ENCODE peak calls at places on chromosomes 3 and 15, in five cellular contexts. U is uterus, A is body of pancreas, W is dermis blood vessel endothelial cell, I is progenitor cell of endocrine pancreas. X is an unnamed sample.

GRCh38 chr15:71096676-71097075 is 18.6 kb upstream of the THSD4 start:
- DNase-seq in U (no peak), A (no peak), W (peak; percentile 60), I (no peak), X (no peak)

GRCh38 chr3:127216415-127217261 is 23.7 kb downstream of the PRR23E start:
- DNase-seq in U (no peak), A (no peak), W (no peak), I (no peak), X (no peak)

GRCh38 chr3:74344865-74345264 is 269.6 kb downstream of the CNTN3 start:
- DNase-seq in U (no peak), A (no peak), W (no peak), I (no peak), X (no peak)

GRCh38 chr3:31377045-31377642 is 155.6 kb upstream of the STT3B start:
- DNase-seq in U (no peak), A (no peak), W (peak; percentile 71), I (no peak), X (no peak)

GRCh38 chr3:163946785-163947184 is 1131.5 kb downstream of the SI start:
- DNase-seq in U (no peak), A (no peak), W (no peak), I (no peak), X (no peak)

GRCh38 chr3:45124379-45124778 is 21.8 kb downstream of the CDCP1 start:
- DNase-seq in U (peak; percentile 48), A (no peak), W (peak; percentile 50), I (no peak), X (no peak)

GRCh38 chr15:78374436-78375393 is 34.6 kb downstream of the CRABP1 start:
- DNase-seq in U (no peak), A (no peak), W (no peak), I (no peak), X (peak; percentile 54)

GRCh38 chr15:40960926-40961325 is 7.7 kb downstream of the CHAC1 start:
- DNase-seq in U (no peak), A (no peak), W (no peak), I (no peak), X (no peak)

GRCh38 chr3:187186801-187187421 is 10.4 kb upstream of the RTP1 start:
- DNase-seq in U (peak; percentile 66), A (no peak), W (no peak), I (no peak), X (peak; percentile 90)

GRCh38 chr15:91268510-91268909 is 168.5 kb downstream of the SV2B start:
- DNase-seq in U (no peak), A (no peak), W (peak; percentile 13), I (no peak), X (no peak)

GRCh38 chr3:58260733-58261132 is 23.1 kb downstream of the ABHD6 start:
- DNase-seq in U (no peak), A (no peak), W (no peak), I (no peak), X (no peak)

GRCh38 chr3:133377396-133377795 is 22.5 kb upstream of the BFSP2 start:
- DNase-seq in U (no peak), A (no peak), W (peak; percentile 74), I (no peak), X (no peak)

GRCh38 chr3:9064853-9065252 is 101.6 kb upstream of the RAD18 start:
- DNase-seq in U (no peak), A (no peak), W (peak; percentile 80), I (no peak), X (no peak)

GRCh38 chr3:57006949-57007419 is 53.5 kb upstream of the SPATA12 start:
- DNase-seq in U (peak; percentile 46), A (no peak), W (no peak), I (no peak), X (peak; percentile 57)

GRCh38 chr3:140568842-140569520 is 108.9 kb upstream of the TRIM42 start:
- DNase-seq in U (no peak), A (peak; percentile 49), W (no peak), I (no peak), X (no peak)

GRCh38 chr3:61668317-61668864 is 107.0 kb downstream of the PTPRG start:
- DNase-seq in U (no peak), A (no peak), W (no peak), I (no peak), X (no peak)

GRCh38 chr3:12716605-12717121 is 42.4 kb downstream of the TMEM40 start:
- DNase-seq in U (no peak), A (no peak), W (peak; percentile 9), I (no peak), X (no peak)

GRCh38 chr15:67082007-67082536 is 16.7 kb downstream of the SMAD3 start:
- DNase-seq in U (no peak), A (peak; percentile 69), W (no peak), I (no peak), X (no peak)

GRCh38 chr3:195075199-195075940 is 195.6 kb downstream of the XXYLT1 start:
- DNase-seq in U (no peak), A (no peak), W (no peak), I (no peak), X (peak; percentile 2)

GRCh38 chr15:82178061-82178460 is 84.5 kb downstream of the EFL1 start:
- DNase-seq in U (no peak), A (no peak), W (no peak), I (no peak), X (no peak)

GRCh38 chr3:148697311-148698189 is at the start of gene AGTR1:
- DNase-seq in U (peak; percentile 34), A (peak; percentile 44), W (no peak), I (peak; percentile 63), X (peak; percentile 85)

GRCh38 chr15:31371520-31372240 is 45.0 kb downstream of the KLF13 start:
- DNase-seq in U (no peak), A (no peak), W (no peak), I (no peak), X (no peak)

GRCh38 chr3:49869525-49870126 is at the start of gene CAMKV:
- DNase-seq in U (no peak), A (peak; percentile 16), W (no peak), I (no peak), X (no peak)

GRCh38 chr3:99909714-99910508 is 92.2 kb downstream of the CMSS1 start:
- DNase-seq in U (no peak), A (no peak), W (peak; percentile 41), I (no peak), X (no peak)

GRCh38 chr15:97933589-97933988 is 26.9 kb upstream of the ARRDC4 start:
- DNase-seq in U (no peak), A (no peak), W (no peak), I (no peak), X (no peak)

X was measured in tibial artery.